ENCODE peak calls at places on chromosomes 2 and 18, in ten cellular contexts. G is activated T-cell treated with anti-CD3 and anti-CD28 coated beads for 1 hour; L is left cardiac atrium; U is MV-4-11; B is cerebellar cortex; O is kidney; X is neural crest cell; W is ELR; F is skeletal muscle cell; Z is activated naive CD4-positive, alpha-beta T cell. D is an unnamed sample.

GRCh38 chr2:10457846-10458563 is 9.9 kb upstream of the ODC1 start:
- DNase-seq in F (peak), X (no peak), L (no peak), B (no peak), W (peak), O (no peak), U (no peak), Z (no peak), G (no peak), D (no peak)

GRCh38 chr2:177753682-177754475 is 318.7 kb downstream of the PDE11A start:
- DNase-seq in B (peak), W (peak), L (peak), Z (no peak), F (peak), X (peak), G (no peak), O (peak), U (peak), D (no peak)

GRCh38 chr2:218327451-218327850 is 29.2 kb upstream of the CATIP start:
- DNase-seq in F (no peak), U (no peak), Z (no peak), L (no peak), B (no peak), G (no peak), O (no peak), W (no peak), X (no peak), D (no peak)

GRCh38 chr2:148796735-148797512 is 78.1 kb upstream of the KIF5C start:
- DNase-seq in B (no peak), U (no peak), F (no peak), G (no peak), O (no peak), X (no peak), W (no peak), Z (no peak), L (no peak), D (no peak)

GRCh38 chr2:26442707-26443106 is 35.2 kb downstream of the OTOF start:
- DNase-seq in Z (no peak), W (no peak), F (no peak), O (no peak), X (no peak), L (no peak), G (no peak), B (no peak), U (no peak), D (no peak)

GRCh38 chr2:234304945-234305344 is 191.9 kb downstream of the ARL4C start:
- DNase-seq in X (no peak), W (peak), B (no peak), F (no peak), U (peak), O (no peak), L (no peak), Z (no peak), G (no peak), D (no peak)

GRCh38 chr2:181143790-181144300 is 163.4 kb downstream of the UBE2E3 start:
- DNase-seq in O (no peak), W (no peak), B (no peak), X (no peak), G (no peak), L (no peak), U (no peak), Z (no peak), F (no peak), D (peak)

GRCh38 chr2:201654611-201655384 is 11.5 kb upstream of the TMEM237 start:
- DNase-seq in W (peak), F (peak), L (no peak), O (no peak), Z (no peak), X (no peak), B (peak), G (no peak), U (peak), D (no peak)

GRCh38 chr2:109545828-109546713 is 67.7 kb downstream of the SEPTIN10 start:
- DNase-seq in F (no peak), W (peak), Z (peak), L (peak), G (peak), U (peak), B (peak), O (no peak), X (peak), D (peak)

GRCh38 chr2:210461401-210461800 is 15.2 kb downstream of the LANCL1 start:
- DNase-seq in Z (no peak), F (no peak), L (no peak), W (no peak), G (no peak), B (no peak), O (no peak), X (no peak), U (peak), D (no peak)

GRCh38 chr2:120670371-120670770 is 65.3 kb upstream of the GLI2 start:
- DNase-seq in U (peak), O (no peak), G (no peak), B (no peak), X (no peak), W (no peak), F (no peak), L (no peak), Z (no peak), D (no peak)

GRCh38 chr2:28269019-28269784 is 123.5 kb upstream of the FOSL2 start:
- DNase-seq in X (no peak), W (peak), O (no peak), B (no peak), U (no peak), G (no peak), F (no peak), L (no peak), Z (no peak), D (no peak)

GRCh38 chr2:191604154-191604553 is 73.8 kb upstream of the NABP1 start:
- DNase-seq in L (no peak), X (no peak), Z (no peak), W (no peak), F (no peak), B (peak), O (no peak), U (no peak), G (no peak), D (no peak)

GRCh38 chr2:7436096-7436906 is 519.1 kb downstream of the RNF144A start:
- DNase-seq in B (peak), X (no peak), F (no peak), Z (no peak), U (no peak), G (no peak), L (no peak), W (no peak), O (no peak), D (no peak)

GRCh38 chr2:226313071-226313470 is 486.5 kb downstream of the IRS1 start:
- DNase-seq in F (no peak), G (no peak), U (no peak), Z (no peak), O (no peak), B (no peak), W (no peak), X (no peak), L (no peak), D (no peak)

GRCh38 chr2:104944495-104944894 is 90.6 kb downstream of the POU3F3 start:
- DNase-seq in W (peak), B (peak), F (peak), U (no peak), X (peak), O (no peak), G (no peak), L (no peak), Z (no peak), D (no peak)

GRCh38 chr2:230412846-230413245 is 3.2 kb upstream of the SP100 start:
- DNase-seq in X (no peak), W (no peak), U (no peak), G (no peak), O (no peak), B (no peak), F (no peak), Z (no peak), L (peak), D (no peak)

GRCh38 chr2:88452151-88452851 is at the start of gene FOXI3:
- DNase-seq in U (no peak), O (no peak), B (no peak), G (no peak), X (no peak), Z (no peak), W (no peak), L (no peak), F (no peak), D (no peak)

GRCh38 chr2:240524963-240525718 is 32.6 kb downstream of the ANKMY1 start:
- DNase-seq in X (no peak), B (no peak), O (no peak), W (no peak), F (no peak), Z (no peak), L (peak), G (no peak), U (peak), D (no peak)

GRCh38 chr2:72146357-72147302 is 1.0 kb downstream of the CYP26B1 start:
- DNase-seq in B (no peak), X (no peak), F (no peak), O (no peak), U (no peak), G (no peak), W (no peak), L (no peak), Z (no peak), D (no peak)

GRCh38 chr2:212007972-212008371 is 530.6 kb downstream of the ERBB4 start:
- DNase-seq in U (no peak), O (no peak), F (no peak), W (no peak), X (no peak), B (no peak), L (no peak), Z (no peak), G (no peak), D (no peak)

GRCh38 chr18:77054288-77054605 is 78.3 kb downstream of the MBP start:
- DNase-seq in L (no peak), G (no peak), Z (no peak), X (no peak), U (peak), F (no peak), O (no peak), B (no peak), W (no peak), D (no peak)

GRCh38 chr2:214244847-214245246 is 166.0 kb upstream of the VWC2L start:
- DNase-seq in U (no peak), B (no peak), G (no peak), X (no peak), F (peak), W (no peak), O (no peak), Z (no peak), L (no peak), D (no peak)

GRCh38 chr2:11716689-11717321 is 29.6 kb upstream of the LPIN1 start:
- DNase-seq in W (no peak), F (peak), O (no peak), X (no peak), G (no peak), U (peak), B (no peak), Z (no peak), L (no peak), D (no peak)

GRCh38 chr2:180761224-180761623 is 219.2 kb upstream of the UBE2E3 start:
- DNase-seq in U (peak), W (peak), B (no peak), G (no peak), F (peak), L (no peak), Z (no peak), X (no peak), O (no peak), D (no peak)

GRCh38 chr2:239936838-239937581 is 88.1 kb downstream of the NDUFA10 start:
- DNase-seq in Z (no peak), G (no peak), B (no peak), U (no peak), X (no peak), W (no peak), O (peak), L (peak), F (no peak), D (no peak)

GRCh38 chr2:130920417-130921030 is 83.8 kb downstream of the ARHGEF4 start:
- DNase-seq in L (peak), O (no peak), Z (no peak), X (peak), U (no peak), W (peak), B (peak), G (peak), F (peak), D (peak)

GRCh38 chr2:122753341-122753740 is 997.9 kb downstream of the TSN start:
- DNase-seq in F (no peak), X (no peak), U (peak), B (no peak), W (no peak), Z (no peak), G (no peak), O (no peak), L (no peak), D (no peak)

GRCh38 chr18:76494181-76494540 is 881 bp downstream of the ZNF516 start:
- DNase-seq in F (no peak), G (peak), O (no peak), B (no peak), Z (no peak), U (peak), L (no peak), X (peak), W (peak), D (no peak)

GRCh38 chr2:101149241-101150192 is 1.7 kb downstream of the TBC1D8 start:
- DNase-seq in L (no peak), O (peak), F (no peak), G (no peak), X (no peak), Z (no peak), B (peak), U (peak), W (no peak), D (no peak)

GRCh38 chr2:66667288-66667780 is 232.4 kb downstream of the MEIS1 start:
- DNase-seq in O (no peak), B (no peak), L (no peak), G (no peak), U (no peak), F (no peak), W (no peak), Z (no peak), X (no peak), D (no peak)

GRCh38 chr2:206245178-206245778 is 29.2 kb upstream of the ZDBF2 start:
- DNase-seq in Z (no peak), G (no peak), O (no peak), X (no peak), U (peak), B (no peak), L (no peak), W (no peak), F (no peak), D (no peak)

GRCh38 chr18:11324956-11325873 is 175.8 kb upstream of the PIEZO2 start:
- DNase-seq in G (no peak), X (no peak), O (no peak), U (peak), L (no peak), B (no peak), W (peak), F (peak), Z (no peak), D (no peak)

GRCh38 chr18:79791141-79791972 is 6.4 kb upstream of the KCNG2 start:
- DNase-seq in X (no peak), B (peak), Z (no peak), F (peak), U (peak), L (peak), G (no peak), O (peak), W (peak), D (no peak)